ENCODE peak calls at places on chromosome 7, in eight cellular contexts. F, U, H, V, E, M, S and G are unnamed samples.

GRCh38 chr7:87001214-87001613 is 58.2 kb downstream of the ELAPOR2 start:
- DNase-seq in F (peak), U (no peak), H (peak), V (no peak), E (no peak), M (no peak), S (no peak), G (no peak)

GRCh38 chr7:145169908-145170307 is 334.1 kb upstream of the TPK1 start:
- DNase-seq in F (no peak), U (peak), H (peak), V (no peak), E (no peak), M (no peak), S (no peak), G (no peak)

GRCh38 chr7:101912711-101913110 is 95.3 kb downstream of the CUX1 start:
- DNase-seq in F (peak), U (no peak), H (no peak), V (no peak), E (no peak), M (no peak), S (no peak), G (no peak)

GRCh38 chr7:145875267-145875666 is 241.3 kb upstream of the CNTNAP2 start:
- DNase-seq in F (no peak), U (no peak), H (no peak), V (no peak), E (no peak), M (no peak), S (no peak), G (no peak)

GRCh38 chr7:103560136-103560535 is 114.1 kb upstream of the SLC26A5 start:
- DNase-seq in F (no peak), U (no peak), H (no peak), V (no peak), E (no peak), M (no peak), S (no peak), G (no peak)

GRCh38 chr7:266851-267840 is 22.8 kb upstream of the FOXL3 start:
- DNase-seq in F (no peak), U (peak), H (no peak), V (no peak), E (peak), M (no peak), S (no peak), G (no peak)

GRCh38 chr7:85573346-85573745 is 386.5 kb upstream of the SEMA3D start:
- DNase-seq in F (no peak), U (no peak), H (no peak), V (no peak), E (no peak), M (no peak), S (no peak), G (no peak)

GRCh38 chr7:97871659-97872024 is 566 bp downstream of the ASNS start:
- DNase-seq in F (no peak), U (peak), H (no peak), V (no peak), E (peak), M (no peak), S (no peak), G (no peak)

GRCh38 chr7:21426286-21426957 is 1.5 kb upstream of the SP4 start:
- DNase-seq in F (peak), U (no peak), H (peak), V (no peak), E (no peak), M (no peak), S (peak), G (no peak)

GRCh38 chr7:141495057-141495456 is 56.2 kb upstream of the AGK start:
- DNase-seq in F (no peak), U (no peak), H (no peak), V (no peak), E (no peak), M (no peak), S (no peak), G (no peak)

GRCh38 chr7:36192050-36192824 is 39.2 kb downstream of the EEPD1 start:
- DNase-seq in F (peak), U (no peak), H (peak), V (no peak), E (no peak), M (no peak), S (no peak), G (no peak)

GRCh38 chr7:135509839-135510602 is at the start of gene CNOT4:
- DNase-seq in F (peak), U (peak), H (peak), V (peak), E (peak), M (peak), S (peak), G (peak)

GRCh38 chr7:47734287-47734948 is 152.5 kb upstream of the TNS3 start:
- DNase-seq in F (no peak), U (no peak), H (no peak), V (no peak), E (no peak), M (no peak), S (no peak), G (no peak)

GRCh38 chr7:129785457-129786178 is 167.1 kb downstream of the UBE2H start:
- DNase-seq in F (no peak), U (no peak), H (no peak), V (no peak), E (no peak), M (no peak), S (no peak), G (no peak)

GRCh38 chr7:38102486-38102885 is 75.6 kb upstream of the STARD3NL start:
- DNase-seq in F (peak), U (no peak), H (peak), V (no peak), E (no peak), M (no peak), S (no peak), G (no peak)

GRCh38 chr7:125780153-125780552 is 850.5 kb upstream of the POT1 start:
- DNase-seq in F (no peak), U (no peak), H (no peak), V (no peak), E (no peak), M (no peak), S (no peak), G (no peak)

GRCh38 chr7:120857558-120858298 is at the start of gene TSPAN12:
- DNase-seq in F (peak), U (peak), H (peak), V (peak), E (peak), M (peak), S (peak), G (peak)

GRCh38 chr7:42893341-42894242 is 18.3 kb downstream of the C7orf25 start:
- DNase-seq in F (no peak), U (no peak), H (no peak), V (no peak), E (no peak), M (no peak), S (no peak), G (no peak)

GRCh38 chr7:128266891-128267839 is 26.1 kb downstream of the LEP start:
- DNase-seq in F (peak), U (peak), H (peak), V (peak), E (peak), M (no peak), S (no peak), G (no peak)

GRCh38 chr7:117808910-117809705 is 64.1 kb downstream of the CTTNBP2 start:
- DNase-seq in F (peak), U (no peak), H (peak), V (no peak), E (no peak), M (no peak), S (no peak), G (no peak)

GRCh38 chr7:148142660-148143248 is 447.8 kb upstream of the C7orf33 start:
- DNase-seq in F (peak), U (peak), H (peak), V (peak), E (peak), M (no peak), S (no peak), G (no peak)

GRCh38 chr7:127629268-127629854 is 11.4 kb upstream of the PAX4 start:
- DNase-seq in F (no peak), U (peak), H (no peak), V (no peak), E (peak), M (no peak), S (peak), G (peak)

GRCh38 chr7:36349626-36350025 is 40.0 kb upstream of the ANLN start:
- DNase-seq in F (peak), U (no peak), H (no peak), V (no peak), E (no peak), M (no peak), S (no peak), G (no peak)

GRCh38 chr7:95476904-95477594 is 8.7 kb upstream of the ASB4 start:
- DNase-seq in F (peak), U (peak), H (peak), V (peak), E (peak), M (peak), S (peak), G (peak)

GRCh38 chr7:31003721-31004120 is 40.0 kb downstream of the GHRHR start:
- DNase-seq in F (peak), U (no peak), H (no peak), V (no peak), E (no peak), M (no peak), S (no peak), G (no peak)
- TF ChIP-seq CTCF in F (no peak), U (no peak), H (no peak), V (no peak), E (no peak), M (no peak), S (no peak), G (no peak)

DNA sequence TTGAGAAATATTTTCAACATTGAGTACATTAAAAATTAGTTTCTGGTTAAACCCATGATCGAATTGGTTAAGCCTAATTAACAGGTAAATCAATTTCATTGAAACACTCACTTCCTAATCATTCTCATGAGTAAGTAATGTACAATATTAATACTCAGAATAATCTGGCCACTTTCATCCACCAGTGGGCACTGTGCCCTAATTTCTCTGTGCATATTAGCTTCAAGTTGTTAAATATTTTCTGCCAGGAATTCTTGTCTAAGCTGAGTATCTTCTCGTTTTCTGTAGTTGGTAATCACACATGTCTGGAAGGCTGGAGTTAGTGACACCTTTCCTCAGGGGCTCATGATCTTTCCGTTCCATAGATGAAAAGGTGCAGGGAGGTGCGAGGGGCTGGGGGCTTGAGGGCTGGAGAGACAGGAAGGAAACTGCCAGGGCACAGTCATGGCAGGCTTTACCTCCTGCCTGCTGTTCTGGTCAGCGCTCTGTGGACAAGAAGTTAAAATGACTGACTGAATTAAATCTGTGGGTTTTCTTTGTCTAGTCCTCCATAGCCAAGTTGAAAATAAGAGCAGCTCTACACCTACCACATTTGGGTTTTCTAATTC is 71.9 kb downstream of the WIPF3 start:
- DNase-seq in F (peak), U (peak), H (peak), V (no peak), E (peak), M (no peak), S (peak), G (peak)
- TF ChIP-seq CTCF in F (peak), U (peak), H (peak), V (peak), E (peak), M (peak), S (peak), G (peak)

GRCh38 chr7:52189153-52189778 is 846.2 kb upstream of the POM121L12 start:
- DNase-seq in F (no peak), U (no peak), H (no peak), V (no peak), E (no peak), M (no peak), S (no peak), G (no peak)
- TF ChIP-seq CTCF in F (no peak), U (no peak), H (no peak), V (no peak), E (no peak), M (no peak), S (no peak), G (no peak)

GRCh38 chr7:100169147-100169850 is 882 bp upstream of the GAL3ST4 start:
- DNase-seq in F (no peak), U (no peak), H (no peak), V (no peak), E (no peak), M (no peak), S (no peak), G (no peak)
- TF ChIP-seq CTCF in F (no peak), U (no peak), H (no peak), V (no peak), E (no peak), M (no peak), S (no peak), G (no peak)

GRCh38 chr7:26691886-26692285 is 172.5 kb downstream of the SKAP2 start:
- DNase-seq in F (no peak), U (no peak), H (no peak), V (no peak), E (no peak), M (no peak), S (no peak), G (no peak)
- TF ChIP-seq CTCF in F (no peak), U (no peak), H (no peak), V (no peak), E (no peak), M (no peak), S (no peak), G (no peak)

GRCh38 chr7:51789494-51789893 is 472.9 kb upstream of the COBL start:
- DNase-seq in F (no peak), U (peak), H (no peak), V (no peak), E (no peak), M (no peak), S (no peak), G (no peak)
- TF ChIP-seq CTCF in F (no peak), U (no peak), H (no peak), V (peak), E (peak), M (no peak), S (no peak), G (no peak)

DNA sequence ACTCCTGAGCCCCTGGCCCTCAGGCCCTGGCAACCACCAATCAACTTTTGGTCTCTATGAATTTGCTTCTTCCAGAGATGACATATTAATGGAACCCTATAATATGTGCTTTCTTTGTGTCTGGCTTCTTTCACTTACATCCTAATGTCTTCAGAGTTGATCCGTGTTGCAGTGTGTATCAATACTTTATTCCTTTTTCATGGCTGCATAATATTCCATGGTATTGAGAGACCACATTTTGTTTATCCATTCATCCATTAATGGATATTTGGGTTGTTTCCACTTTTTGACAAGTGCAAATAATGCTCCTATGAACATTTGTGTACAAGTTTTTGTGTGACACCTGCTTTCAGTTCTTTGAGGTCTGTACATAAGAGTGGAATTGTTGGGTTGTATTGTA is 43.3 kb upstream of the ELFN1 start:
- DNase-seq in F (no peak), U (no peak), H (no peak), V (no peak), E (no peak), M (no peak), S (no peak), G (no peak)
- TF ChIP-seq CTCF in F (no peak), U (no peak), H (no peak), V (no peak), E (no peak), M (no peak), S (no peak), G (no peak)

DNA sequence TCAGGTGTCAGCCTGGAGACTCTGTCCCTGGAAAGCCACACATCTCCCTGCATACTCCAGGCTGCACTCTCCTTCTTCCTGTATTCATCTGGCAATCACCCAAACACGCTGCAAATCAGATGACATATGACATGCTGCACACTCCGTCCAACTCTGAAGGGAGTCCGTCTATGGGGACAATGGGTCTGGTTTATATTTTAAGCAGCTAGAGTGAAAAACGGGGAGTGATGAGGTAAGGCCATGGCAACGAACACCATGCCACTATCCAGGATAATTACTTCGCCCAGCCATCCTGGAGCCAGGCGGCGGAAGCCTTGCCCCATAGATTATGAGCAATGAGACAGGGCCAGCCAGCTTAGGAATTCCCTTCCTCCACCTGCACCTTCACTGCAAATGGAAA is 140.1 kb downstream of the PLXNA4 start:
- DNase-seq in F (no peak), U (peak), H (no peak), V (peak), E (no peak), M (no peak), S (no peak), G (no peak)
- TF ChIP-seq CTCF in F (no peak), U (no peak), H (no peak), V (no peak), E (no peak), M (no peak), S (no peak), G (no peak)